ENCODE peak calls at places on chromosomes 3 and 15, in seven cellular contexts. C is left ventricle myocardium inferior; L is H1; H is CD8-positive, alpha-beta memory T cell; Q is Panc1; T is SK-N-SH; F is lower lobe of right lung. Z is an unnamed sample. For H3K4me1, the result is how much of the 10 kb centered on the place peaks cover.

GRCh38 chr15:40762919-40763800 is 708 bp upstream of the GCHFR start:
- DNase-seq in H (no peak), T (peak), Q (no peak), C (peak), F (peak), L (peak), Z (peak)

GRCh38 chr15:55858661-55859060 is 115.7 kb upstream of the PRTG start:
- DNase-seq in H (no peak), T (no peak), L (no peak), Q (no peak), C (no peak), F (no peak), Z (no peak)

GRCh38 chr15:91110407-91110806 is 10.3 kb downstream of the SV2B start:
- DNase-seq in F (no peak), C (no peak), Q (no peak), H (no peak), L (no peak), T (no peak), Z (no peak)

GRCh38 chr15:27592036-27592725 is 506.9 kb downstream of the OCA2 start:
- DNase-seq in C (no peak), F (no peak), H (no peak), T (no peak), L (no peak), Q (no peak), Z (no peak)

GRCh38 chr3:16849240-16849639 is 35.5 kb upstream of the PLCL2 start:
- DNase-seq in C (peak), T (no peak), Q (no peak), L (no peak), H (peak), F (peak), Z (peak)

GRCh38 chr15:40445411-40446055 is 4.8 kb downstream of the BAHD1 start:
- DNase-seq in C (no peak), T (no peak), Q (no peak), F (no peak), L (no peak), H (no peak), Z (no peak)

GRCh38 chr3:186643493-186643892 is 3.3 kb downstream of the FETUB start:
- DNase-seq in L (no peak), T (no peak), H (no peak), C (no peak), Q (no peak), F (no peak), Z (no peak)

GRCh38 chr3:53890726-53891499 is 746 bp downstream of the SELENOK start:
- DNase-seq in L (peak), F (no peak), C (no peak), Q (no peak), H (peak), T (peak), Z (no peak)

GRCh38 chr15:49902791-49903481 is 216.1 kb downstream of the ATP8B4 start:
- DNase-seq in C (no peak), T (no peak), F (no peak), H (no peak), L (no peak), Q (no peak), Z (no peak)

GRCh38 chr15:39788108-39788507 is 5.5 kb upstream of the FSIP1 start:
- DNase-seq in H (no peak), Q (no peak), C (no peak), F (no peak), L (no peak), T (no peak), Z (no peak)

GRCh38 chr15:73956276-73957086 is 30.2 kb downstream of the LOXL1 start:
- DNase-seq in Q (peak), T (no peak), F (no peak), C (no peak), H (no peak), L (no peak), Z (peak)

GRCh38 chr15:80549191-80549590 is 145.0 kb downstream of the ARNT2 start:
- DNase-seq in T (no peak), F (no peak), Q (no peak), L (no peak), C (no peak), H (no peak), Z (no peak)

GRCh38 chr3:60841355-60841754 is 409.9 kb downstream of the FHIT start:
- DNase-seq in F (no peak), T (no peak), C (no peak), L (no peak), Q (no peak), H (no peak), Z (no peak)

GRCh38 chr3:113948015-113948917 is 453 bp downstream of the ZDHHC23 start:
- DNase-seq in T (peak), F (peak), Q (no peak), C (no peak), L (peak), H (peak), Z (no peak)

GRCh38 chr15:73700041-73700842 is 16.1 kb downstream of the CD276 start:
- DNase-seq in T (peak), C (peak), L (peak), H (peak), F (peak), Q (peak), Z (peak)

GRCh38 chr3:135238201-135238600 is 443.1 kb downstream of the EPHB1 start:
- DNase-seq in C (no peak), F (no peak), H (no peak), Q (no peak), L (no peak), T (peak), Z (no peak)

GRCh38 chr3:119559441-119559963 is at the start of gene CD80:
- DNase-seq in C (peak), F (peak), L (peak), Q (peak), T (no peak), H (peak), Z (peak)

GRCh38 chr3:114121996-114122709 is 56.7 kb downstream of the DRD3 start:
- DNase-seq in F (no peak), L (no peak), C (no peak), T (no peak), H (no peak), Q (no peak), Z (no peak)

GRCh38 chr3:107345968-107346367 is 31.3 kb upstream of the CCDC54 start:
- DNase-seq in T (peak), Q (no peak), F (no peak), L (no peak), H (no peak), C (no peak), Z (no peak)

GRCh38 chr3:129182390-129183180 is 1.1 kb downstream of the CNBP start:
- DNase-seq in F (no peak), T (peak), C (no peak), L (no peak), H (peak), Q (no peak), Z (no peak)
- H3K4me1 ChIP-seq in F (half or more), T (under half), C (half or more), L (under half), H (under half), Q (under half), Z (half or more)

DNA sequence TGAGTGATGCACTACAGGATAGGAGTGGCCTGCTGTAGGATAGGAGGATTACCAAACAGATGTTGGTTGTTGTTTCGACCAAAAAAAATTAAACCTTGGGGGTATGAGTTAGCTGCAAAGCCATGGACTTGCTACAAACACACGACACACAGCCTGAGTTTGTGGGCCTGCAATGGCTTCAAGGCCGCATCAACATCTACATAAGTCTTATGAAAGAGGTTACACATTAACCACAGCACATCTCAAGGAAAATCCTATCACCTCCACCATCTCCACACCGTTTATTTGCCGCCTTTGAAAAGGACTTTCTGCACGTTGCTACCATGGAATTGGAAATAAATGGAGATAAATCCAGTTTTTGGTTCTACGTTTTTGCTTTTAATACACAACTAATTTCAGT is 23.0 kb downstream of the LRIG1 start:
- DNase-seq in F (no peak), Q (no peak), C (no peak), T (no peak), L (no peak), H (no peak), Z (no peak)
- H3K4me1 ChIP-seq in F (half or more), Q (under half), C (half or more), T (under half), L (half or more), H (half or more), Z (half or more)

GRCh38 chr3:50354850-50355249 is 4.2 kb downstream of the CYB561D2 start:
- DNase-seq in Q (no peak), H (no peak), C (no peak), T (no peak), F (no peak), L (no peak), Z (no peak)
- H3K4me1 ChIP-seq in Q (under half), H (half or more), C (half or more), T (under half), F (half or more), L (under half), Z (under half)

DNA sequence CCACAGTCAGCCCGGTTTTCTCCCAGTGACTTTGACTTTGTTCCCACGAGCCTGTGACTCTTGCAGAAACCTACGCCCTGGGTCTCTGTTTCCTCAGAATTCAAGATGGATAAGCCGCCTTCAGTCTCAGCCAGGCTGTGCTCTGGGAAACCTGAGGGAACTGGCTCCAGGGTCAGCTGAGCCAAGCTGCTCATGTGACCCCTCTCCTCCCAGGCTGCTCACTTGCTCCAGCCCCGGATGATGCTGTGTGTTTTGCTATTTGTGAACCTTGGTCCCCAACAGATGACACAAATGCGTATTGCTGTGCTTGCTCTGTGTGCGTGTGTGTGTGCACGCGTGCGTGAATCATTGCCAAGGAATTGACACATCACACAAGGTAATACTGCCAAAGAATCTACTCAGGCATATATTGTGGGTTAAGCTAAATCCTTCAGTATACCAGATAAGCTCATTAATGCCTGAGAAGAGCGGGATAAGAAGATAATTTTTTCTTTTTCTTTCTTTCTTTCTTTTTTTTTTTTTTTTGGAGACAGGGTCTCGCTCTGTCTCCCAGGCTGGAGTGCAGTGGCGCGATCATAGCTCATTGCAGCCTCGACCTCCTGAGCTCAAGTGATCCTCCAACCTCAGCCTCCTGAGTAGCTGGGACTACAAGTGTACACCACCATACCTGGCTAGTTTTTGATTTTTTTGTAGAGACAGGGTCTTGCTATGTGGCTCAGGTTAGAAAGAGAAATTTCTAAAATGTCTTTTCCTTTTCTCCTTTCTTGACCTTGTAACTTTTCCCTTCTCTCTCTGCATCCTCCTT is 29.2 kb upstream of the UMPS start:
- DNase-seq in H (no peak), F (no peak), Q (no peak), L (no peak), C (no peak), T (no peak), Z (no peak)
- H3K4me1 ChIP-seq in H (under half), F (under half), Q (under half), L (under half), C (under half), T (under half), Z (under half)

GRCh38 chr3:157285966-157286365 is 126.0 kb upstream of the CCNL1 start:
- DNase-seq in T (no peak), F (no peak), Q (no peak), L (no peak), C (no peak), H (no peak), Z (no peak)
- H3K4me1 ChIP-seq in T (under half), F (under half), Q (under half), L (under half), C (under half), H (under half), Z (under half)